ENCODE peak calls at places on chromosomes 16 and 17, in ten cellular contexts. F, Y, L, C, R, I, D, Z, O and E are unnamed samples.

GRCh38 chr17:12765544-12765943 is 23.8 kb upstream of the ARHGAP44 start:
- DNase-seq in D (no peak), Z (no peak), F (peak; percentile 60), I (no peak), O (no peak), C (no peak), Y (no peak), R (no peak), L (no peak), E (no peak)

GRCh38 chr16:12435730-12436129 is 368.0 kb downstream of the CPPED1 start:
- DNase-seq in F (no peak), Y (no peak), O (no peak), C (no peak), R (no peak), L (no peak), Z (no peak), I (no peak), D (no peak), E (no peak)

GRCh38 chr17:31549121-31549524 is 157.6 kb downstream of the RAB11FIP4 start:
- DNase-seq in C (no peak), D (no peak), I (no peak), O (no peak), R (no peak), L (peak; percentile 40), Y (no peak), F (peak; percentile 35), Z (no peak), E (peak; percentile 32)

GRCh38 chr16:4293822-4294457 is 21.1 kb upstream of the TFAP4 start:
- DNase-seq in Z (peak; percentile 79), F (no peak), D (no peak), L (peak; percentile 8), O (peak; percentile 50), R (peak; percentile 64), I (no peak), Y (no peak), C (no peak), E (peak; percentile 58)

GRCh38 chr16:75483222-75483621 is 12.0 kb downstream of the CHST6 start:
- DNase-seq in L (no peak), O (no peak), C (no peak), F (no peak), Z (peak; percentile 42), R (peak; percentile 33), I (no peak), D (no peak), Y (no peak), E (no peak)

GRCh38 chr17:58120195-58120822 is 27.9 kb upstream of the OR4D1 start:
- DNase-seq in R (peak; percentile 51), F (peak; percentile 67), Y (no peak), O (no peak), Z (peak; percentile 65), L (peak; percentile 47), D (peak; percentile 62), I (peak; percentile 69), C (peak; percentile 23), E (peak; percentile 77)

GRCh38 chr17:42019509-42020404 is at the start of gene NKIRAS2:
- DNase-seq in F (peak; percentile 94), Z (peak; percentile 97), Y (peak; percentile 91), C (peak; percentile 87), R (peak; percentile 90), D (peak; percentile 89), O (peak; percentile 95), L (peak; percentile 94), I (peak; percentile 79), E (peak; percentile 96)

GRCh38 chr16:29811896-29812665 is at the start of gene PRRT2:
- DNase-seq in F (peak; percentile 59), Z (peak; percentile 37), D (no peak), O (no peak), R (peak; percentile 34), Y (no peak), I (peak; percentile 57), C (peak; percentile 75), L (peak; percentile 51), E (peak; percentile 80)

GRCh38 chr16:17416461-17417221 is 54.1 kb downstream of the XYLT1 start:
- DNase-seq in D (peak; percentile 63), R (no peak), L (peak; percentile 89), Y (peak; percentile 24), O (peak; percentile 32), Z (no peak), C (no peak), F (no peak), I (no peak), E (peak; percentile 34)

GRCh38 chr16:69865701-69866100 is 85.4 kb upstream of the CLEC18A start:
- DNase-seq in Y (no peak), R (no peak), F (peak; percentile 60), I (no peak), D (no peak), O (peak; percentile 32), Z (peak; percentile 64), C (no peak), L (no peak), E (no peak)

GRCh38 chr17:15392326-15392739 is 50.9 kb upstream of the TEKT3 start:
- DNase-seq in F (no peak), R (no peak), D (no peak), L (no peak), Y (no peak), C (no peak), Z (peak; percentile 56), I (no peak), O (no peak), E (no peak)

GRCh38 chr16:50152386-50152806 is 710 bp upstream of the TENT4B start:
- DNase-seq in O (peak; percentile 40), R (peak; percentile 20), Y (peak; percentile 52), Z (peak; percentile 25), L (peak; percentile 80), I (no peak), D (no peak), F (peak; percentile 61), C (peak; percentile 17), E (peak; percentile 62)

GRCh38 chr16:69725480-69726312 is 664 bp downstream of the NQO1 start:
- DNase-seq in Z (no peak), I (no peak), R (no peak), F (no peak), D (peak; percentile 2), O (no peak), Y (no peak), L (no peak), C (no peak), E (no peak)

GRCh38 chr16:31064882-31065461 is 9.1 kb downstream of the ZNF668 start:
- DNase-seq in F (peak; percentile 77), O (peak; percentile 37), D (no peak), R (no peak), I (no peak), C (no peak), Y (no peak), Z (peak; percentile 43), L (no peak), E (peak; percentile 61)

GRCh38 chr17:74404218-74404617 is 27.7 kb upstream of the GPRC5C start:
- DNase-seq in L (no peak), Z (no peak), F (no peak), R (no peak), D (no peak), I (peak; percentile 47), Y (no peak), O (no peak), C (no peak), E (no peak)